ENCODE peak calls at places on chromosomes 13 and 19, in six cellular contexts. X is psoas muscle, E is glutamatergic neuron, S is thoracic aorta, D is GM13976, O is neural crest cell. M is an unnamed sample.
A peak's percentile ranks its signal among the peaks of the same experiment; 100 is the strongest.

GRCh38 chr13:23637813-23638212 is 67.6 kb downstream of the TNFRSF19 start:
- DNase-seq in O (no peak), E (peak; percentile 66), D (no peak), X (no peak), S (no peak), M (no peak)

GRCh38 chr13:100887729-100888151 is 213.1 kb upstream of the TMTC4 start:
- DNase-seq in D (no peak), O (no peak), E (no peak), X (no peak), S (no peak), M (no peak)

GRCh38 chr13:30577381-30577780 is 40.3 kb upstream of the USPL1 start:
- DNase-seq in D (peak; percentile 48), S (no peak), O (no peak), E (no peak), X (peak; percentile 22), M (no peak)

GRCh38 chr13:30698488-30699005 is 36.8 kb upstream of the ALOX5AP start:
- DNase-seq in D (no peak), E (no peak), O (no peak), S (no peak), X (no peak), M (no peak)

GRCh38 chr19:23855676-23856075 is 59.0 kb upstream of the ZNF726 start:
- DNase-seq in S (no peak), X (no peak), O (no peak), D (no peak), E (no peak), M (no peak)

GRCh38 chr13:41716236-41716635 is 244.7 kb downstream of the VWA8 start:
- DNase-seq in S (no peak), E (no peak), D (no peak), X (no peak), O (no peak), M (no peak)

GRCh38 chr19:2603320-2603719 is 99.2 kb downstream of the GNG7 start:
- DNase-seq in X (peak; percentile 63), D (no peak), E (peak; percentile 35), O (no peak), S (no peak), M (no peak)

GRCh38 chr13:24110011-24110410 is 50.5 kb upstream of the SPATA13 start:
- DNase-seq in S (no peak), X (no peak), D (no peak), E (no peak), O (no peak), M (no peak)

GRCh38 chr19:13850910-13851753 is 25.8 kb upstream of the NANOS3 start:
- DNase-seq in E (no peak), X (peak; percentile 92), D (no peak), S (peak; percentile 70), O (no peak), M (no peak)

GRCh38 chr13:94195715-94196114 is 283.8 kb downstream of the DCT start:
- DNase-seq in O (no peak), E (no peak), X (no peak), S (no peak), D (no peak), M (no peak)

GRCh38 chr19:51726049-51726448 is 2.3 kb upstream of the HAS1 start:
- DNase-seq in X (peak; percentile 68), S (no peak), E (no peak), D (no peak), O (no peak), M (no peak)

GRCh38 chr19:48642862-48643261 is 3.1 kb downstream of the CA11 start:
- DNase-seq in D (no peak), O (no peak), E (no peak), X (no peak), S (no peak), M (no peak)

GRCh38 chr19:5553892-5554291 is 13.9 kb downstream of the TINCR start:
- DNase-seq in D (no peak), S (no peak), O (no peak), E (no peak), X (no peak), M (no peak)

GRCh38 chr13:73268306-73268705 is 209.5 kb downstream of the KLF5 start:
- DNase-seq in E (no peak), D (no peak), S (no peak), O (no peak), X (peak; percentile 15), M (no peak)

GRCh38 chr19:13748169-13748884 is 16.0 kb upstream of the MRI1 start:
- DNase-seq in E (no peak), S (no peak), D (no peak), X (no peak), O (no peak), M (no peak)

GRCh38 chr13:25738342-25738771 is 313.5 kb downstream of the SHISA2 start:
- DNase-seq in O (no peak), E (no peak), X (no peak), S (no peak), D (no peak), M (no peak)

GRCh38 chr19:47542030-47542475 is 27.2 kb upstream of the NAPA start:
- DNase-seq in D (no peak), O (no peak), S (no peak), E (no peak), X (no peak), M (no peak)

GRCh38 chr13:113032291-113032690 is 63.3 kb downstream of the MCF2L start:
- DNase-seq in S (no peak), O (no peak), X (no peak), D (no peak), E (no peak), M (no peak)

GRCh38 chr19:10672529-10673150 is 18.5 kb downstream of the ILF3 start:
- DNase-seq in S (no peak), E (no peak), O (no peak), D (no peak), X (no peak), M (no peak)

GRCh38 chr19:15257782-15258181 is 25.5 kb upstream of the EPHX3 start:
- DNase-seq in E (no peak), X (no peak), D (no peak), O (no peak), S (no peak), M (no peak)

GRCh38 chr19:15259900-15260299 is 27.7 kb upstream of the EPHX3 start:
- DNase-seq in E (no peak), D (no peak), X (no peak), O (no peak), S (no peak), M (no peak)

GRCh38 chr19:15262011-15262410 is 29.8 kb upstream of the EPHX3 start:
- DNase-seq in O (no peak), X (no peak), E (no peak), S (no peak), D (no peak), M (no peak)

GRCh38 chr19:15263361-15263985 is 31.2 kb upstream of the EPHX3 start:
- DNase-seq in X (no peak), O (no peak), E (no peak), S (no peak), D (no peak), M (no peak)

GRCh38 chr19:15260939-15261338 is 28.7 kb upstream of the EPHX3 start:
- DNase-seq in D (no peak), E (no peak), O (no peak), X (no peak), S (no peak), M (no peak)
- TF ChIP-seq CTCF in D (no peak), E (peak; percentile 22), O (peak; percentile 53), X (peak; percentile 15), S (peak; percentile 18), M (peak; percentile 22)

GRCh38 chr19:20067898-20068297 is 9.9 kb upstream of the ZNF90 start:
- DNase-seq in D (no peak), X (no peak), E (no peak), O (no peak), S (no peak), M (no peak)
- TF ChIP-seq CTCF in D (no peak), X (no peak), E (no peak), O (no peak), S (no peak), M (no peak)

GRCh38 chr13:82330499-82330898 is 1551.8 kb downstream of the SLITRK1 start:
- DNase-seq in E (no peak), D (peak; percentile 3), X (no peak), O (no peak), S (no peak), M (no peak)
- TF ChIP-seq CTCF in E (peak; percentile 79), D (peak; percentile 50), X (no peak), O (peak; percentile 68), S (no peak), M (peak; percentile 32)

DNA sequence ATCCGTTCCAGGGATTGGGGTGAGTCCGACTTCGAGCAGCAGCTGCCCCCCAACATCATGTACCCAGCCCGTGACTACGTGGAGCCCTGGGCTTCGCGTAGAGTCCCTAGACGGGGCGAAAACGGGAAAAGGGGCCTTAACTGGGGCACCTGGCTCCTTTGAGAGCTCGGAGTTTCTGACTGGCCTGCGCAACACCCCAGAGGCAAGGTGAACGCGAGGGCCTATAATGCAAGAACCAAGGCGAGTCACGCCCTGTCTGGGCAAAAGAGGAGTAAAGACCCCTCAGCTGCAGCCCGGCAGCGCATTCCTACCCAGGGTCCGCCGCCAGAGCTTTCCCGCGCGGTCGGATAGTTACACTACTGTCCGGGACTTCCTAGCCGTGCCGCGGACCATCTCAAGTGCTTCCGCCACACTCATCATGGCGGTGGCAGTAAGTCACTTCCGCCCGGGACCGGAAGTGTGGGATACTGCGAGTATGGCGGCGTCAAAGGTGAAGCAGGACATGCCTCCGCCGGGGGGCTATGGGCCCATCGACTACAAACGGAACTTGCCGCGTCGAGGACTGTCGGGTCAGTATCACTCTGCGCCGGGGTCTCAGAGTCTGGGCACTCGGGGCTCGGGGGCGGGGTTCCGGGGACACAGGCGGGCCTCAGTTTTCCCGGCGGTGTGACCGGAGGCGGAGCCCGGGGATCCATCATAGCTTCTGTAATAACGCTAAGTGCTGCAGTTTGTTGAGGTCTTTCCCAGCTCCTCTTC is at the start of gene NDUFA13:
- DNase-seq in D (peak; percentile 96), E (peak; percentile 96), O (peak; percentile 98), S (peak; percentile 65), X (peak; percentile 93), M (peak; percentile 54)
- TF ChIP-seq CTCF in D (no peak), E (no peak), O (peak; percentile 22), S (no peak), X (peak; percentile 9), M (no peak)

GRCh38 chr19:29260477-29261317 is 47.7 kb upstream of the UQCRFS1 start:
- DNase-seq in O (peak; percentile 53), X (peak; percentile 29), S (no peak), D (no peak), E (peak; percentile 61), M (no peak)
- TF ChIP-seq CTCF in O (peak; percentile 68), X (peak; percentile 51), S (no peak), D (peak; percentile 20), E (peak; percentile 82), M (peak; percentile 65)

DNA sequence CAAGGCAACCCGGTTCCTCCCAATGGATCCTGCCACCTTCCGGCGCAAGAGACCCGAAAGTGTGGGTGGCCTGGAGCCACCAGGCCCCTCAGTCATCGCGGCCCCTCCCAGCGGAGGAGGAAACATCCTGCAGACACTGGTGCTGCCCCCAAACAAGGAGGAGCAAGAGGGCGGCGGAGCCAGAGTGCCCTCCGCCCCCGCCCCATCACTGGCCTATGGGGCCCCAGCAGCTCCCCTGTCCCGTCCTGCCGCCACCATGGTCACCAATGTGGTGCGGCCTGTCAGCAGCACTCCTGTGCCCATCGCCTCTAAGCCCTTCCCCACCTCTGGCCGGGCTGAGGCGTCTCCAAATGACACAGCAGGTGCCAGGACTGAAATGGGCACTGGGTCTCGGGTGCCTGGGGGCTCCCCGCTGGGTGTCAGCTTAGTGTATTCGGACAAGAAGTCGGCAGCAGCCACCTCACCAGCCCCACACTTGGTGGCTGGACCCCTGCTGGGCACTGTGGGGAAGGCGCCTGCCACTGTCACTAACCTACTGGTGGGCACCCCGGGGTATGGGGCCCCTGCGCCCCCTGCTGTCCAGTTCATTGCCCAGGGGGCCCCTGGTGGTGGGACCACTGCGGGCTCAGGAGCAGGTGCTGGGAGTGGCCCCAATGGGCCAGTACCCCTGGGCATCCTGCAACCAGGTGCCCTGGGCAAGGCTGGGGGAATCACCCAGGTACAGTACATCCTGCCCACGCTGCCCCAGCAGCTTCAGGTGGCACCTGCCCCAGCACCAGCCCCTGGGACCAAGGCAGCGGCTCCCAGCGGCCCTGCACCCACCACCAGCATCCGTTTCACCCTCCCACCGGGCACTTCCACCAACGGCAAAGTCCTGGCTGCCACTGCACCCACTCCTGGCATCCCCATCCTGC is 11.2 kb upstream of the PRR19 start:
- DNase-seq in X (peak; percentile 27), S (no peak), E (peak; percentile 74), O (peak; percentile 51), D (peak; percentile 60), M (no peak)
- TF ChIP-seq CTCF in X (no peak), S (peak; percentile 48), E (peak; percentile 66), O (peak; percentile 60), D (peak; percentile 42), M (peak; percentile 23)

M was measured in esophagus squamous epithelium.